ENCODE peak calls at places on chromosome 12, in six cellular contexts. One of them, this sample, is unnamed.

GRCh38 chr12:110731479-110731878 is 11.2 kb downstream of the PPP1CC start:
- DNase-seq in osteoblast: no peak
- DNase-seq in endothelial cell of umbilical vein: no peak
- DNase-seq in heart left ventricle: no peak
- DNase-seq in left ventricle myocardium inferior: no peak
- DNase-seq in Panc1: no peak
- DNase-seq in this sample: no peak

GRCh38 chr12:115322275-115322674 is 638.3 kb upstream of the TBX3 start:
- DNase-seq in left ventricle myocardium inferior: no peak
- DNase-seq in osteoblast: no peak
- DNase-seq in endothelial cell of umbilical vein: no peak
- DNase-seq in heart left ventricle: no peak
- DNase-seq in Panc1: no peak
- DNase-seq in this sample: peak; percentile 84

GRCh38 chr12:41277019-41277770 is 89.1 kb downstream of the PDZRN4 start:
- DNase-seq in osteoblast: no peak
- DNase-seq in Panc1: peak; percentile 24
- DNase-seq in left ventricle myocardium inferior: no peak
- DNase-seq in heart left ventricle: no peak
- DNase-seq in endothelial cell of umbilical vein: peak; percentile 41
- DNase-seq in this sample: peak; percentile 75

GRCh38 chr12:132373967-132374820 is 44.8 kb upstream of the GALNT9 start:
- DNase-seq in Panc1: no peak
- DNase-seq in endothelial cell of umbilical vein: no peak
- DNase-seq in left ventricle myocardium inferior: peak; percentile 9
- DNase-seq in osteoblast: no peak
- DNase-seq in heart left ventricle: no peak
- DNase-seq in this sample: peak; percentile 25

GRCh38 chr12:120263725-120264040 is 1.8 kb downstream of the PXN start:
- DNase-seq in heart left ventricle: no peak
- DNase-seq in left ventricle myocardium inferior: no peak
- DNase-seq in Panc1: no peak
- DNase-seq in osteoblast: no peak
- DNase-seq in endothelial cell of umbilical vein: no peak
- DNase-seq in this sample: peak; percentile 60

GRCh38 chr12:13205809-13206559 is 9.5 kb downstream of the EMP1 start:
- DNase-seq in osteoblast: peak; percentile 75
- DNase-seq in Panc1: no peak
- DNase-seq in left ventricle myocardium inferior: no peak
- DNase-seq in endothelial cell of umbilical vein: peak; percentile 92
- DNase-seq in heart left ventricle: no peak
- DNase-seq in this sample: peak; percentile 98

GRCh38 chr12:26239508-26240328 is 44.3 kb downstream of the SSPN start:
- DNase-seq in Panc1: no peak
- DNase-seq in heart left ventricle: peak; percentile 81
- DNase-seq in osteoblast: peak; percentile 89
- DNase-seq in endothelial cell of umbilical vein: no peak
- DNase-seq in left ventricle myocardium inferior: peak; percentile 66
- DNase-seq in this sample: peak; percentile 96

GRCh38 chr12:32753605-32754004 is 2.1 kb downstream of the YARS2 start:
- DNase-seq in heart left ventricle: no peak
- DNase-seq in endothelial cell of umbilical vein: no peak
- DNase-seq in left ventricle myocardium inferior: no peak
- DNase-seq in Panc1: no peak
- DNase-seq in osteoblast: no peak
- DNase-seq in this sample: no peak

GRCh38 chr12:58588771-58589170 is 331.5 kb downstream of the LRIG3 start:
- DNase-seq in heart left ventricle: no peak
- DNase-seq in left ventricle myocardium inferior: no peak
- DNase-seq in osteoblast: peak; percentile 30
- DNase-seq in endothelial cell of umbilical vein: no peak
- DNase-seq in Panc1: no peak
- DNase-seq in this sample: peak; percentile 82

GRCh38 chr12:66620703-66621102 is 58.2 kb downstream of the GRIP1 start:
- DNase-seq in Panc1: no peak
- DNase-seq in endothelial cell of umbilical vein: no peak
- DNase-seq in heart left ventricle: no peak
- DNase-seq in left ventricle myocardium inferior: no peak
- DNase-seq in osteoblast: no peak
- DNase-seq in this sample: no peak

GRCh38 chr12:15662303-15662980 is 126.7 kb downstream of the EPS8 start:
- DNase-seq in osteoblast: peak; percentile 79
- DNase-seq in endothelial cell of umbilical vein: peak; percentile 61
- DNase-seq in Panc1: peak; percentile 38
- DNase-seq in heart left ventricle: no peak
- DNase-seq in left ventricle myocardium inferior: no peak
- DNase-seq in this sample: peak; percentile 94

GRCh38 chr12:1611775-1612174 is 17.3 kb upstream of the WNT5B start:
- DNase-seq in left ventricle myocardium inferior: no peak
- DNase-seq in osteoblast: peak; percentile 78
- DNase-seq in endothelial cell of umbilical vein: peak; percentile 36
- DNase-seq in heart left ventricle: no peak
- DNase-seq in Panc1: no peak
- DNase-seq in this sample: peak; percentile 95

GRCh38 chr12:122834921-122835692 is at the start of gene HIP1R:
- DNase-seq in Panc1: no peak
- DNase-seq in osteoblast: peak; percentile 94
- DNase-seq in heart left ventricle: peak; percentile 45
- DNase-seq in endothelial cell of umbilical vein: peak; percentile 34
- DNase-seq in left ventricle myocardium inferior: no peak
- DNase-seq in this sample: peak; percentile 61

GRCh38 chr12:25553083-25553482 is at the start of gene LMNTD1:
- DNase-seq in endothelial cell of umbilical vein: no peak
- DNase-seq in Panc1: no peak
- DNase-seq in osteoblast: peak; percentile 76
- DNase-seq in heart left ventricle: no peak
- DNase-seq in left ventricle myocardium inferior: no peak
- DNase-seq in this sample: peak; percentile 89

GRCh38 chr12:116541547-116542344 is 17.4 kb upstream of the MAP1LC3B2 start:
- DNase-seq in osteoblast: no peak
- DNase-seq in heart left ventricle: no peak
- DNase-seq in left ventricle myocardium inferior: no peak
- DNase-seq in Panc1: no peak
- DNase-seq in endothelial cell of umbilical vein: no peak
- DNase-seq in this sample: no peak

GRCh38 chr12:116539361-116539771 is 19.8 kb upstream of the MAP1LC3B2 start:
- DNase-seq in heart left ventricle: no peak
- DNase-seq in endothelial cell of umbilical vein: peak; percentile 20
- DNase-seq in osteoblast: no peak
- DNase-seq in Panc1: no peak
- DNase-seq in left ventricle myocardium inferior: no peak
- DNase-seq in this sample: peak; percentile 57

GRCh38 chr12:116540617-116541152 is 18.5 kb upstream of the MAP1LC3B2 start:
- DNase-seq in endothelial cell of umbilical vein: no peak
- DNase-seq in heart left ventricle: no peak
- DNase-seq in left ventricle myocardium inferior: no peak
- DNase-seq in osteoblast: no peak
- DNase-seq in Panc1: no peak
- DNase-seq in this sample: no peak

GRCh38 chr12:116538682-116539264 is 20.4 kb upstream of the MAP1LC3B2 start:
- DNase-seq in osteoblast: no peak
- DNase-seq in endothelial cell of umbilical vein: no peak
- DNase-seq in Panc1: no peak
- DNase-seq in left ventricle myocardium inferior: no peak
- DNase-seq in heart left ventricle: peak; percentile 31
- DNase-seq in this sample: no peak

DNA sequence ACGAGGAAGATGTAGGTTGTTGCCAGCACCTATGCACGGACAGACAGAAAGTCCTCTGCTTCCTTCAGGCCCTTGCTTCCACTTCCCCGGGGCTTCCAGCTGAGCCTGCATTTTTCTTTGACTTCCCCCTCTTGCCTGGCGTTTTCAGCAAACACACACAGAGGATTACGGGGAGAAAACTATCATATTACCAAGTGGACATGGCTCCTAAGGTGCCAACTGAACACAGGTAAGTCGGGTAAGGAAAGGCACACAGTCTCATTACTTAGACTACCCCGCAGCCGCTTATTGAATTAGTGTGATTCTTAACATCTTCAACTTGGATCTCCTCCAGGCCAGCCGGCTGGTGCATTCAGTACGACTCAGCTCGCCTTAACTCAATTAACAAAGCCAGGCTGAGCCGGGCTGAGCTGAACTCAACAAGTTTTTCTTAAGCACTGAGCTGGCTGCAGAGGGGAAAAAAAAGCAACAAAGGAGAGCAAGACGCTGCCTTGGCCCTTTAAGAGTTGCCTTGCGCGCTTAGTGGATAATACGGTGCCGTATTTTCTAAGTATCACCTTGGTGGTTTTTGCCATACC is 19.2 kb upstream of the MAP1LC3B2 start:
- DNase-seq in Panc1: no peak
- DNase-seq in osteoblast: no peak
- DNase-seq in endothelial cell of umbilical vein: peak; percentile 14
- DNase-seq in heart left ventricle: peak; percentile 67
- DNase-seq in left ventricle myocardium inferior: peak; percentile 53
- DNase-seq in this sample: peak; percentile 80
- H3K4me1 ChIP-seq in Panc1: peaks cover 57% of the 10 kb centered on the region
- H3K4me1 ChIP-seq in osteoblast: peaks cover 3% of the 10 kb centered on the region
- H3K4me1 ChIP-seq in endothelial cell of umbilical vein: peaks cover 8% of the 10 kb centered on the region
- H3K4me1 ChIP-seq in heart left ventricle: peaks cover 20% of the 10 kb centered on the region
- H3K4me1 ChIP-seq in left ventricle myocardium inferior: peaks cover 22% of the 10 kb centered on the region
- H3K4me1 ChIP-seq in this sample: peaks cover 9% of the 10 kb centered on the region

DNA sequence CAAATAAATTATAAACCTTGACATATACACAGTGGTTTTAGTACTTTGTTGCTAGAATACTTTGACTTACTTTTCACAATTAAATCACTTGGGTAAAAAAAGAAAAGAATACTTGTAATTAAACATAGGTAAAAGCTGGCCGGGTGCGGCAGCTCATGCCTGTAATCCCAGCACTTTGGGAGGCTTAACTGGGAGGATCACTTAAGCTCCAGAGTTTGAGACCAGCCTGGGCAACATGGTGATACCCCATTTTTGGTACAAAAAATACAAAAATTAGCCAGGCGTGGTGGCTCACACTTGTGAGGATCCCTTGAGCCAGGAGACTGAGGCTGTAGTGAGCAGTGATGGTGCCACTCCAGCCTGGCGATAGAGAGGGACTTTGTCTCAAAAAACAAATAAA is 7.8 kb downstream of the STX2 start:
- DNase-seq in Panc1: no peak
- DNase-seq in left ventricle myocardium inferior: no peak
- DNase-seq in endothelial cell of umbilical vein: no peak
- DNase-seq in osteoblast: no peak
- DNase-seq in heart left ventricle: no peak
- DNase-seq in this sample: no peak
- H3K4me1 ChIP-seq in Panc1: no peaks in the 10 kb centered on the region
- H3K4me1 ChIP-seq in left ventricle myocardium inferior: peaks cover 18% of the 10 kb centered on the region
- H3K4me1 ChIP-seq in endothelial cell of umbilical vein: no peaks in the 10 kb centered on the region
- H3K4me1 ChIP-seq in osteoblast: peaks cover 16% of the 10 kb centered on the region
- H3K4me1 ChIP-seq in heart left ventricle: peaks cover 10% of the 10 kb centered on the region
- H3K4me1 ChIP-seq in this sample: peaks cover 16% of the 10 kb centered on the region

DNA sequence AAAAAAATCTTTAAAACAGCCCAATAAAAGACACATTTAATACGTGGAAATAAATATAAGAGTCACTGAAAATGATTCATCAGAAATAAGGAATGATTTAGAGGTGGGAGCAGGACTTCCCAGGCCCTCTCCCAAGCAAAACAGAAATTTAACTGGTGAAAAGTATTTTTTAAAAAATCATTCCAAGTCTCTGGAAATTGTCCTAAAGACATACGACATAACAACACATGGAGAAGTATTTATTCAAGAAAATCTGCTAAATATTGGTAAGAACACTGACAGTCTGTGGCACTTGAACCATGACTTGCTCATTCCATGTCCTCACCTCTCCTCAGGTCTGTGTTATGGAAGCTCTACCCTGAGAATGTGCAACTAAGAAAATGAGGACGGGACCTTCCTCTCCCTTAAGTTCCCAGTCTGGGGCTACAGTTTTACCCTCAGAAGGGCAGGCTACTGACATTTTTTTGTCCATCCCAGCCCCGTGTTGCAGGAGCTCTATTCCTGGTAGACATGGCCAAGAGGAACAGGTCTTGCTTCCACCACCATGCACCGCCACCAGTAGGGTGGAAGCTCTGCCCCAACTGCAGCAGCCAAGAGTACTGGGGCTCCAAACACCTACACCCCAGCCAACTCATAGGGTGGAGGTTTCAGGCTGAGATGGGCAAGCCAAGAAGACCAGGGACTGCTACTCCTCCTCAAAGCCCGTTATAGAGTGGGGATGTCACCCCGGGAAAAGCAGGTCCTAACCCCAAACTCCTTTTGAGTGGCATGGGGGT is 193.0 kb downstream of the CRADD start:
- DNase-seq in Panc1: no peak
- DNase-seq in endothelial cell of umbilical vein: no peak
- DNase-seq in heart left ventricle: no peak
- DNase-seq in osteoblast: no peak
- DNase-seq in left ventricle myocardium inferior: no peak
- DNase-seq in this sample: no peak
- H3K4me1 ChIP-seq in Panc1: no peaks in the 10 kb centered on the region
- H3K4me1 ChIP-seq in endothelial cell of umbilical vein: no peaks in the 10 kb centered on the region
- H3K4me1 ChIP-seq in heart left ventricle: peaks cover 3% of the 10 kb centered on the region
- H3K4me1 ChIP-seq in osteoblast: peaks cover 18% of the 10 kb centered on the region
- H3K4me1 ChIP-seq in left ventricle myocardium inferior: peaks cover 7% of the 10 kb centered on the region
- H3K4me1 ChIP-seq in this sample: no peaks in the 10 kb centered on the region

GRCh38 chr12:68367903-68368302 is 35.7 kb upstream of the MDM1 start:
- DNase-seq in heart left ventricle: no peak
- DNase-seq in Panc1: no peak
- DNase-seq in left ventricle myocardium inferior: no peak
- DNase-seq in osteoblast: no peak
- DNase-seq in endothelial cell of umbilical vein: no peak
- DNase-seq in this sample: peak; percentile 54
- H3K4me1 ChIP-seq in heart left ventricle: peaks cover 34% of the 10 kb centered on the region
- H3K4me1 ChIP-seq in Panc1: peaks cover 28% of the 10 kb centered on the region
- H3K4me1 ChIP-seq in left ventricle myocardium inferior: peaks cover 48% of the 10 kb centered on the region
- H3K4me1 ChIP-seq in osteoblast: peaks cover 26% of the 10 kb centered on the region
- H3K4me1 ChIP-seq in endothelial cell of umbilical vein: peaks cover 11% of the 10 kb centered on the region
- H3K4me1 ChIP-seq in this sample: peaks cover 28% of the 10 kb centered on the region

DNA sequence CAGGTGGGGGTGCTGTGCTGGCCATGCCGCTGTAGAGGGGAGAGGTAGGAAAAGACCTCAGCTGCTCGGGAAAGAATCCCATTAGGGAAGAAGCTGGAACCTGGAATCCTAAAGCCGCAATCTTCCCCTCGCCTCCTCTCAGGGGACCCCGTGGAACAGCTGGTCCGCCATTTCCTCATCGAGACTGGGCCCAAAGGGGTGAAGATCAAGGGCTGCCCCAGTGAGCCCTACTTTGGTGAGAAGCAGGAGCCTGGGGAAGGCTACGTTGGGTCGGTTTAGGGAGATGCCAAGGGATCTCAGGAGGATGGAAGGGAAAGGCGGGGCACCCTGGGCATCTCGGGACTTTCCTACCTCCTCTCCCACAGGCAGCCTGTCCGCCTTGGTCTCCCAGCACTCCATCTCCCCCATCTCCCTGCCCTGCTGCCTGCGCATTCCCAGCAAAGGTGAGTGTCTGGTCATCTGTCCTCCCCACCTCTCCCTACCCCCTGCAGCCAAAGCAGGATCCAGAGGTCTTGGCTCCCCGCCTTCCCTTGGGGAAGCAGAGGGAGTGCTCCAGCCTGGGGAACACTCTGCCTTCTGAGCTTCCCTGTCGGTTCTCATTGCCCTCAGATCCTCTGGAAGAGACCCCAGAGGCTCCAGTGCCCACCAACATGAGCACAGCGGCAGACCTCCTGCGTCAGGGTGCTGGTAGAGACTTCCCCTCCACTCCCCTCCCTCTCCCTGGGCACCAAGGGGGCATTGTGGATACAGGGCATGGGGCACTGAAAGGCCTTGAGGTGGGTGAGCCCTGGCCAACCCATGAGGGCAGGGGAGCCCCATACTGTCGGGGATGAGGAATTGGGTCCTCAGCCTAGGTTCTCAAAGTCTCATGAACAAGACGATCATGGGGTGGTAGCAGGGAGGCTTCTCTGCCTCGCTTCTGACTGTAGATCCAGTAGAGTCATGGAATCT is 12.4 kb downstream of the TNS2 start:
- DNase-seq in heart left ventricle: no peak
- DNase-seq in endothelial cell of umbilical vein: no peak
- DNase-seq in osteoblast: peak; percentile 83
- DNase-seq in Panc1: no peak
- DNase-seq in left ventricle myocardium inferior: no peak
- DNase-seq in this sample: no peak
- H3K4me1 ChIP-seq in heart left ventricle: peaks cover 82% of the 10 kb centered on the region
- H3K4me1 ChIP-seq in endothelial cell of umbilical vein: peaks cover 24% of the 10 kb centered on the region
- H3K4me1 ChIP-seq in osteoblast: peaks cover 43% of the 10 kb centered on the region
- H3K4me1 ChIP-seq in Panc1: peaks cover 13% of the 10 kb centered on the region
- H3K4me1 ChIP-seq in left ventricle myocardium inferior: peaks cover 99% of the 10 kb centered on the region
- H3K4me1 ChIP-seq in this sample: peaks cover 22% of the 10 kb centered on the region